ENCODE peak calls at places on chromosomes 1 and 21, in four cellular contexts. E is HCT116, T is K562, J is GM12878. U is an unnamed sample.
A peak's percentile ranks its signal among the peaks of the same experiment; 100 is the strongest.

GRCh38 chr1:182649041-182649440 is 35.3 kb downstream of the RGS8 start:
- DNase-seq in T (no peak), J (no peak), E (no peak), U (no peak)

GRCh38 chr1:24714859-24715520 is 30.3 kb upstream of the CLIC4 start:
- DNase-seq in T (no peak), J (no peak), E (no peak), U (peak; percentile 49)

GRCh38 chr1:26791138-26791537 is 3.4 kb downstream of the PIGV start:
- DNase-seq in J (no peak), T (no peak), E (no peak), U (no peak)

GRCh38 chr1:73611681-73612080 is 586.3 kb downstream of the LRRIQ3 start:
- DNase-seq in E (no peak), T (no peak), J (no peak), U (no peak)

GRCh38 chr1:182783068-182783467 is 6.5 kb upstream of the NPL start:
- DNase-seq in E (no peak), J (no peak), T (no peak), U (no peak)

GRCh38 chr1:21933397-21934248 is 3.5 kb downstream of the HSPG2 start:
- DNase-seq in J (no peak), E (no peak), T (peak; percentile 77), U (no peak)

GRCh38 chr1:115641762-115642167 is at the start of gene VANGL1:
- DNase-seq in J (no peak), T (peak; percentile 87), E (no peak), U (peak; percentile 34)

GRCh38 chr1:109040627-109041613 is 982 bp downstream of the WDR47 start:
- DNase-seq in T (peak; percentile 39), E (no peak), J (no peak), U (no peak)

GRCh38 chr1:232328496-232329102 is 301.3 kb downstream of the SIPA1L2 start:
- DNase-seq in J (no peak), E (no peak), T (no peak), U (no peak)

GRCh38 chr1:22369294-22370189 is 82.1 kb upstream of the ZBTB40 start:
- DNase-seq in J (no peak), E (no peak), T (no peak), U (peak; percentile 82)

GRCh38 chr1:162187676-162188075 is 118.2 kb downstream of the NOS1AP start:
- DNase-seq in T (no peak), E (no peak), J (no peak), U (no peak)

GRCh38 chr1:219179293-219179692 is 5.6 kb downstream of the LYPLAL1 start:
- DNase-seq in E (no peak), J (no peak), T (no peak), U (no peak)

GRCh38 chr21:36428789-36429671 is 43.8 kb downstream of the CHAF1B start:
- DNase-seq in E (no peak), J (no peak), T (no peak), U (no peak)

GRCh38 chr21:35106246-35106835 is 57.2 kb upstream of the RUNX1 start:
- DNase-seq in T (peak; percentile 97), E (no peak), J (no peak), U (no peak)

GRCh38 chr1:65449214-65449823 is 28.9 kb downstream of the LEPR start:
- DNase-seq in J (no peak), E (no peak), T (no peak), U (no peak)

GRCh38 chr1:146036241-146036989 is 14.9 kb upstream of the HJV start:
- DNase-seq in T (no peak), E (no peak), J (peak; percentile 36), U (peak; percentile 41)

GRCh38 chr1:65525297-65526048 is 105.0 kb downstream of the LEPR start:
- DNase-seq in T (peak; percentile 61), E (no peak), J (no peak), U (no peak)

GRCh38 chr1:22876359-22877111 is 96.1 kb downstream of the LACTBL1 start:
- DNase-seq in T (no peak), E (no peak), J (no peak), U (no peak)

GRCh38 chr1:172180886-172181285 is 239.6 kb upstream of the C1orf105 start:
- DNase-seq in J (peak; percentile 69), E (no peak), T (no peak), U (no peak)

GRCh38 chr1:206050655-206051235 is 2.2 kb upstream of the RHEX start:
- DNase-seq in E (no peak), T (no peak), J (peak; percentile 100), U (no peak)

GRCh38 chr1:229260297-229260696 is 10.6 kb upstream of the RAB4A start:
- DNase-seq in E (no peak), J (no peak), T (no peak), U (no peak)

GRCh38 chr1:202162049-202162417 is 1.6 kb upstream of the PTPN7 start:
- DNase-seq in T (peak; percentile 85), J (peak; percentile 45), E (no peak), U (no peak)

GRCh38 chr1:172978595-172978994 is 72.1 kb downstream of the TNFSF18 start:
- DNase-seq in T (no peak), J (no peak), E (no peak), U (no peak)

GRCh38 chr1:85278853-85279314 is 2.5 kb upstream of the BCL10 start:
- DNase-seq in E (peak; percentile 87), T (peak; percentile 82), J (no peak), U (no peak)

GRCh38 chr1:3698660-3699408 is 46.5 kb downstream of the TP73 start:
- DNase-seq in E (no peak), T (no peak), J (no peak), U (no peak)

GRCh38 chr21:42121792-42122191 is 50.7 kb downstream of the UMODL1 start:
- DNase-seq in E (no peak), T (no peak), J (no peak), U (no peak)

GRCh38 chr1:180636138-180636537 is 4.3 kb downstream of the XPR1 start:
- DNase-seq in T (peak; percentile 49), E (no peak), J (no peak), U (no peak)

GRCh38 chr1:87134061-87134460 is 194.6 kb upstream of the LMO4 start:
- DNase-seq in J (no peak), E (no peak), T (no peak), U (no peak)

GRCh38 chr1:45043094-45043493 is 31.0 kb downstream of the UROD start:
- DNase-seq in J (no peak), E (no peak), T (no peak), U (no peak)

GRCh38 chr1:184972281-184973055 is 1.8 kb downstream of the NIBAN1 start:
- DNase-seq in T (peak; percentile 15), J (no peak), E (no peak), U (no peak)

GRCh38 chr1:205972081-205972480 is 28.8 kb upstream of the SLC26A9 start:
- DNase-seq in T (no peak), J (no peak), E (no peak), U (no peak)

GRCh38 chr1:209513226-209513625 is 70.3 kb upstream of the CAMK1G start:
- DNase-seq in T (peak; percentile 49), J (no peak), E (peak; percentile 48), U (peak; percentile 24)

GRCh38 chr1:10074059-10074854 is 41.5 kb downstream of the UBE4B start:
- DNase-seq in E (no peak), T (peak; percentile 66), J (peak; percentile 40), U (no peak)

GRCh38 chr1:12157366-12158231 is 9.2 kb upstream of the TNFRSF1B start:
- DNase-seq in E (no peak), J (no peak), T (no peak), U (peak; percentile 32)
- TF ChIP-seq SRF in E (no peak), J (no peak), T (no peak), U (no peak)

DNA sequence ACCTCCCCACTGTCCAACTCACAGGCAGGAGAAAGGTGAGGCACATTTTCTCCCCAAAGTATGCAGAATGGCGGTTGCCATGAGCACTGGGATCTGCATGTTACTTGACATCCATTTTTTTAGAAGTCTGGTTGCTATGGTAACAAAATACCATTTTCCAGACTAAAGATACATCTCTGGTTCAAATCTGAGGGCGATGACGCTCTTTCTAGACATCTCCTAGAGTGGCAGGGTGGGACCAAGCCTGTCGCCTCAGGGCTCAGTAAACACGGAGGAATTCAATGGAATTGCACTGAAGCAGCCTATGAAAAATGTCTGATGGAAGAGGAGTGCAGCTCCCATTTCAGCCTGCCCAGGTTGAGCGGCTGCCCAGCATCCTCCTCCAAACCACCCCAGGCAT is 21.5 kb upstream of the FAM43B start:
- DNase-seq in E (no peak), T (no peak), J (no peak), U (no peak)
- TF ChIP-seq REST in E (no peak), T (no peak), J (no peak), U (no peak)

GRCh38 chr21:46286668-46286982 is 483 bp downstream of the YBEY start:
- DNase-seq in T (no peak), J (no peak), E (no peak), U (no peak)
- TF ChIP-seq SRF in T (no peak), J (no peak), E (no peak), U (no peak)

GRCh38 chr1:81237531-81238528 is 562.9 kb upstream of the ADGRL2 start:
- DNase-seq in E (no peak), T (no peak), J (no peak), U (no peak)
- TF ChIP-seq REST in E (no peak), T (no peak), J (no peak), U (no peak)

GRCh38 chr1:54666333-54666732 is 24.7 kb downstream of the MROH7 start:
- DNase-seq in T (no peak), J (no peak), E (no peak), U (no peak)

GRCh38 chr1:54668567-54668966 is 27.0 kb downstream of the MROH7 start:
- DNase-seq in J (no peak), E (no peak), T (no peak), U (no peak)

GRCh38 chr1:54667797-54668196 is 26.2 kb downstream of the MROH7 start:
- DNase-seq in T (no peak), J (no peak), E (no peak), U (no peak)

GRCh38 chr1:54671985-54672608 is 30.5 kb downstream of the MROH7 start:
- DNase-seq in J (peak; percentile 17), T (peak; percentile 69), E (peak; percentile 35), U (peak; percentile 44)
- TF ChIP-seq SRF in J (no peak), T (no peak), E (no peak), U (no peak)

GRCh38 chr1:50129201-50129600 is 20.5 kb downstream of the ELAVL4 start:
- DNase-seq in E (no peak), J (no peak), T (no peak), U (no peak)
- TF ChIP-seq REST in E (no peak), J (no peak), T (no peak), U (no peak)

GRCh38 chr1:43531906-43532584 is 1.4 kb downstream of the PTPRF start:
- DNase-seq in T (no peak), J (no peak), E (no peak), U (no peak)
- TF ChIP-seq SRF in T (no peak), J (no peak), E (no peak), U (no peak)

U was measured in HepG2.